ENCODE peak calls at places on chromosomes 13 and 19, in four cellular contexts. H is lower leg skin, N is Peyer's patch, Y is transverse colon. Q is an unnamed sample.

GRCh38 chr19:10486551-10486950 is 16.6 kb downstream of the KEAP1 start:
- DNase-seq in H (no peak), N (no peak), Y (no peak), Q (no peak)

GRCh38 chr13:112657850-112658445 is 31.9 kb upstream of the ATP11A start:
- DNase-seq in H (no peak), N (no peak), Y (no peak), Q (peak; percentile 40)

GRCh38 chr13:37129867-37130266 is 24.4 kb upstream of the CSNK1A1L start:
- DNase-seq in H (no peak), N (no peak), Y (no peak), Q (no peak)

GRCh38 chr13:73133536-73133935 is 74.7 kb downstream of the KLF5 start:
- DNase-seq in H (no peak), N (no peak), Y (peak; percentile 60), Q (no peak)

GRCh38 chr13:102870677-102871415 is 25.0 kb downstream of the ERCC5 start:
- DNase-seq in H (no peak), N (peak; percentile 55), Y (peak; percentile 48), Q (peak; percentile 64)

GRCh38 chr19:46813570-46814358 is 25.4 kb upstream of the SLC1A5 start:
- DNase-seq in H (no peak), N (peak; percentile 60), Y (peak; percentile 61), Q (peak; percentile 37)

GRCh38 chr19:13094771-13095392 is 7.8 kb downstream of the LYL1 start:
- DNase-seq in H (no peak), N (no peak), Y (no peak), Q (no peak)

GRCh38 chr19:32041681-32042292 is 303.6 kb upstream of the ZNF507 start:
- DNase-seq in H (no peak), N (peak; percentile 64), Y (peak; percentile 40), Q (peak; percentile 41)

GRCh38 chr13:113125506-113126264 is 3.1 kb downstream of the F10 start:
- DNase-seq in H (no peak), N (no peak), Y (no peak), Q (no peak)

GRCh38 chr19:45484273-45484945 is 12.4 kb downstream of the RTN2 start:
- DNase-seq in H (no peak), N (no peak), Y (no peak), Q (no peak)

GRCh38 chr19:35449347-35450043 is 1.4 kb downstream of the FFAR2 start:
- DNase-seq in H (no peak), N (peak; percentile 62), Y (no peak), Q (no peak)

GRCh38 chr13:109630281-109630680 is 156.1 kb downstream of the IRS2 start:
- DNase-seq in H (no peak), N (no peak), Y (no peak), Q (no peak)

GRCh38 chr19:2561895-2562294 is 86.0 kb downstream of the GADD45B start:
- DNase-seq in H (no peak), N (no peak), Y (no peak), Q (no peak)

GRCh38 chr13:110888390-110888789 is 26.5 kb downstream of the ANKRD10 start:
- DNase-seq in H (no peak), N (no peak), Y (no peak), Q (no peak)
- TF ChIP-seq CTCF in H (no peak), N (no peak), Y (no peak), Q (no peak)

GRCh38 chr13:97493471-97493870 is 59.5 kb downstream of the RAP2A start:
- DNase-seq in H (no peak), N (no peak), Y (no peak), Q (no peak)
- H3K4me3 ChIP-seq in H (no peak overlapping the region), N (no peak overlapping the region), Y (no peak overlapping the region), Q (no peak overlapping the region)

GRCh38 chr19:48950830-48951519 is 3.7 kb upstream of the BAX start:
- DNase-seq in H (no peak), N (no peak), Y (no peak), Q (no peak)

GRCh38 chr19:48958006-48958405 is 3.3 kb downstream of the BAX start:
- DNase-seq in H (no peak), N (no peak), Y (no peak), Q (no peak)

GRCh38 chr19:48954011-48954594 is 572 bp upstream of the BAX start:
- DNase-seq in H (no peak), N (peak; percentile 61), Y (no peak), Q (no peak)

GRCh38 chr19:48955308-48955958 is 758 bp downstream of the BAX start:
- DNase-seq in H (no peak), N (no peak), Y (no peak), Q (no peak)

GRCh38 chr19:48954595-48955307 is at the start of gene BAX:
- DNase-seq in H (peak; percentile 93), N (peak; percentile 99), Y (peak; percentile 98), Q (peak; percentile 96)
- TF ChIP-seq CTCF in H (no peak), N (no peak), Y (peak; percentile 12), Q (no peak)

GRCh38 chr19:40282920-40283319 is 2.2 kb downstream of the AKT2 start:
- DNase-seq in H (no peak), N (no peak), Y (no peak), Q (no peak)
- H3K4me3 ChIP-seq in H (no peak overlapping the region), N (no peak overlapping the region), Y (no peak overlapping the region), Q (peak overlapping the region; percentile 90)

GRCh38 chr19:49817964-49818690 is at the start of gene MED25:
- DNase-seq in H (peak; percentile 79), N (peak; percentile 92), Y (peak; percentile 87), Q (peak; percentile 89)
- TF ChIP-seq CTCF in H (no peak), N (peak; percentile 62), Y (peak; percentile 61), Q (peak; percentile 36)

Q was measured in fibroblast of the aortic adventitia.